ENCODE peak calls at places on chromosomes 16 and 17, in ten cellular contexts. One of them, this sample, is unnamed.
A peak's percentile ranks its signal among the peaks of the same experiment; 100 is the strongest.

GRCh38 chr17:9971991-9972390 is 66.9 kb upstream of the RCVRN start:
- DNase-seq in fibroblast of lung: peak; percentile 71
- DNase-seq in dorsolateral prefrontal cortex: peak; percentile 66
- DNase-seq in prostate gland: peak; percentile 63
- DNase-seq in kidney: no peak
- DNase-seq in HL-60: no peak
- DNase-seq in ascending aorta: no peak
- DNase-seq in GM23248: peak; percentile 71
- DNase-seq in CD8-positive, alpha-beta T cell: no peak
- DNase-seq in Karpas-422: no peak
- DNase-seq in this sample: no peak

GRCh38 chr17:73029941-73030340 is 62.5 kb downstream of the SLC39A11 start:
- DNase-seq in dorsolateral prefrontal cortex: no peak
- DNase-seq in prostate gland: no peak
- DNase-seq in kidney: no peak
- DNase-seq in HL-60: no peak
- DNase-seq in CD8-positive, alpha-beta T cell: no peak
- DNase-seq in ascending aorta: no peak
- DNase-seq in GM23248: no peak
- DNase-seq in fibroblast of lung: no peak
- DNase-seq in Karpas-422: no peak
- DNase-seq in this sample: no peak

GRCh38 chr16:81641403-81642106 is 137.5 kb upstream of the PLCG2 start:
- DNase-seq in CD8-positive, alpha-beta T cell: no peak
- DNase-seq in GM23248: no peak
- DNase-seq in ascending aorta: no peak
- DNase-seq in prostate gland: no peak
- DNase-seq in dorsolateral prefrontal cortex: peak; percentile 47
- DNase-seq in Karpas-422: no peak
- DNase-seq in kidney: no peak
- DNase-seq in fibroblast of lung: no peak
- DNase-seq in HL-60: no peak
- DNase-seq in this sample: no peak

GRCh38 chr17:62690168-62690897 is 62.9 kb downstream of the MRC2 start:
- DNase-seq in fibroblast of lung: no peak
- DNase-seq in Karpas-422: peak; percentile 60
- DNase-seq in HL-60: no peak
- DNase-seq in prostate gland: no peak
- DNase-seq in ascending aorta: no peak
- DNase-seq in dorsolateral prefrontal cortex: no peak
- DNase-seq in GM23248: no peak
- DNase-seq in kidney: no peak
- DNase-seq in CD8-positive, alpha-beta T cell: no peak
- DNase-seq in this sample: no peak

GRCh38 chr17:20035501-20035900 is 26.3 kb downstream of the SPECC1 start:
- DNase-seq in HL-60: no peak
- DNase-seq in dorsolateral prefrontal cortex: no peak
- DNase-seq in CD8-positive, alpha-beta T cell: no peak
- DNase-seq in ascending aorta: no peak
- DNase-seq in fibroblast of lung: no peak
- DNase-seq in kidney: no peak
- DNase-seq in Karpas-422: no peak
- DNase-seq in prostate gland: no peak
- DNase-seq in GM23248: no peak
- DNase-seq in this sample: no peak

GRCh38 chr17:66843606-66844005 is 8.7 kb downstream of the CACNG5 start:
- DNase-seq in ascending aorta: no peak
- DNase-seq in GM23248: no peak
- DNase-seq in Karpas-422: no peak
- DNase-seq in fibroblast of lung: no peak
- DNase-seq in dorsolateral prefrontal cortex: no peak
- DNase-seq in kidney: no peak
- DNase-seq in CD8-positive, alpha-beta T cell: no peak
- DNase-seq in prostate gland: no peak
- DNase-seq in HL-60: no peak
- DNase-seq in this sample: no peak

GRCh38 chr16:55207679-55208294 is 116.2 kb upstream of the IRX6 start:
- DNase-seq in dorsolateral prefrontal cortex: no peak
- DNase-seq in HL-60: no peak
- DNase-seq in Karpas-422: no peak
- DNase-seq in ascending aorta: no peak
- DNase-seq in kidney: no peak
- DNase-seq in fibroblast of lung: no peak
- DNase-seq in GM23248: no peak
- DNase-seq in CD8-positive, alpha-beta T cell: no peak
- DNase-seq in prostate gland: no peak
- DNase-seq in this sample: no peak

GRCh38 chr17:7560172-7561027 is 1.3 kb upstream of the SENP3 start:
- DNase-seq in kidney: peak; percentile 83
- DNase-seq in prostate gland: peak; percentile 48
- DNase-seq in GM23248: peak; percentile 85
- DNase-seq in HL-60: peak; percentile 67
- DNase-seq in Karpas-422: peak; percentile 88
- DNase-seq in CD8-positive, alpha-beta T cell: peak; percentile 55
- DNase-seq in ascending aorta: no peak
- DNase-seq in fibroblast of lung: peak; percentile 50
- DNase-seq in dorsolateral prefrontal cortex: peak; percentile 45
- DNase-seq in this sample: no peak

DNA sequence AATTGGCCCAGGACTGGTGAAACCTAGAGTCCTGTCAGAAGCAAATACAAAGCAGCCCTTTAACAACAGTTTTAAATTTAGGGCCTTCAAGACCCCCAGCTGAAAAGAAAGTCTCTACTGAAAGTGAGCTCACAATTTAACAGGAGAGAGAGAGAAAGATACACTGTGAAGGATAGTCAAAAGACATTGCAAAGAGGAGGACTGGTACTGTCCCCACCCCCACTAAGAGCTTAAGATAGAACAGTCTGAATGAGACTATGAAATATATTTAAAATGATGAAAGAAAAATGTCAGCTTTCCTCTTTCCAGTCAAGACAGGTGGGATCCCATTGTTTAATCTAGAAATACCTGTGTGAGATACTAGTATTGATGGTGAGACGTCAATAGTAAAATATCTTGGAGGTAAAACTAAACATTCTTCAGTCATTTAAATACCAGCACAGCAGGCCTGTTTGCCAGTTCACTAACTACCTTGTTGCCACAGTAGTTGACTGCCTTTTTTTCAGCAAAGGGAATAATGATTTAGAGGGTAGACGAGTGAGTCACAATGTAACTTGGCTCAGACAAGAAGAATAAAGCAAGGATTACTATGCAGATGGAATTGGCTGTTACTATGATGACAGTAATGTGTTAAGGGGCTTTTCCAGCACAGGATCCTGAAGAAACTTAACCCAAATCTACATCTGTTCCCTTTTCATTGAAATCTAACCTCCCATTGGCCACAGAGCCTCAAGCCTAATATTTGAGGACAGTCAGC is 47.2 kb upstream of the RASL10B start:
- DNase-seq in kidney: no peak
- DNase-seq in GM23248: peak; percentile 62
- DNase-seq in prostate gland: no peak
- DNase-seq in HL-60: no peak
- DNase-seq in fibroblast of lung: peak; percentile 25
- DNase-seq in CD8-positive, alpha-beta T cell: no peak
- DNase-seq in dorsolateral prefrontal cortex: no peak
- DNase-seq in ascending aorta: no peak
- DNase-seq in Karpas-422: no peak
- DNase-seq in this sample: no peak
- H3K27ac ChIP-seq in kidney: no peak overlapping the region
- H3K27ac ChIP-seq in GM23248: no peak overlapping the region
- H3K27ac ChIP-seq in prostate gland: no peak overlapping the region
- H3K27ac ChIP-seq in HL-60: no peak overlapping the region
- H3K27ac ChIP-seq in fibroblast of lung: no peak overlapping the region
- H3K27ac ChIP-seq in CD8-positive, alpha-beta T cell: no peak overlapping the region
- H3K27ac ChIP-seq in dorsolateral prefrontal cortex: no peak overlapping the region
- H3K27ac ChIP-seq in ascending aorta: no peak overlapping the region
- H3K27ac ChIP-seq in Karpas-422: no peak overlapping the region
- H3K27ac ChIP-seq in this sample: no peak overlapping the region

DNA sequence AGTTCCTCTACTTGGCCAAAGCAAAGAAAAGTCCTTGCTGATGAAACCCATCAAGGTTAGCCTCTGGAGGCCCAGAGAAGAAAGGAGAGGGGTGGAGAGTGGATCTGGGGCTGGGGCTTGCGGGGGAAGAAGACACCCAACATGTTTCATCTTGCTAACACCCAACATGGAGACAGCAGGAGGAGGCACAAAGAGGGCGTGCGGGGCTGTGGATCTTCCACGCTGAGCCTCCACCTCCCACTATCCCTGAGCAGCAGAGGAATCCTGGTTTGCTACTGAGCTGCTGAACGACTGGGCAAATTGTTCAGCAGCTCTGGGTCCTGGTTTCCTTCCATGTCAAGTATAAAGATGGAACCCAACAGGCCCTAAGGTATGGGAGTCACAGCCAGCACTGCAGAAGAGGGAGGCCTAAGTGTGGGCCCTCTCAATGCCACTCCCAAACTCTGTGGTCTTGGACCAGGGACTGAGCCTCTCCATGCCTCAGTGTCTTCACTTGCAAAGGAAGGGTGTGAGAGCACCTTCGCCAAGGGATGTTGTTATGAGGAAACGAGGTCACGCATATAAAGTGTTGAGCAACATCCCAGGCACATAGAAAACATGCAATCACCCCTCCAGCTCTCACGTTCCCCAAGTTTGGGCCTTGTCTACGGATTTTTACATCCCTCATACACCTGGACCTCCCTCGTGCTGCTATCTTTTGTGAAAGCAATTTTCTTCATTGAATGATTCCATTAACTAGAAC is 122.5 kb downstream of the XYLT1 start:
- DNase-seq in ascending aorta: no peak
- DNase-seq in CD8-positive, alpha-beta T cell: no peak
- DNase-seq in fibroblast of lung: no peak
- DNase-seq in kidney: no peak
- DNase-seq in Karpas-422: no peak
- DNase-seq in dorsolateral prefrontal cortex: no peak
- DNase-seq in prostate gland: no peak
- DNase-seq in GM23248: no peak
- DNase-seq in HL-60: peak; percentile 73
- DNase-seq in this sample: no peak
- H3K27ac ChIP-seq in ascending aorta: no peak overlapping the region
- H3K27ac ChIP-seq in CD8-positive, alpha-beta T cell: no peak overlapping the region
- H3K27ac ChIP-seq in fibroblast of lung: no peak overlapping the region
- H3K27ac ChIP-seq in kidney: no peak overlapping the region
- H3K27ac ChIP-seq in Karpas-422: no peak overlapping the region
- H3K27ac ChIP-seq in dorsolateral prefrontal cortex: no peak overlapping the region
- H3K27ac ChIP-seq in prostate gland: no peak overlapping the region
- H3K27ac ChIP-seq in GM23248: no peak overlapping the region
- H3K27ac ChIP-seq in HL-60: peak overlapping the region; percentile 87
- H3K27ac ChIP-seq in this sample: no peak overlapping the region

GRCh38 chr16:66959645-66960177 is 1.4 kb upstream of the CES3 start:
- DNase-seq in Karpas-422: no peak
- DNase-seq in kidney: no peak
- DNase-seq in GM23248: no peak
- DNase-seq in ascending aorta: no peak
- DNase-seq in dorsolateral prefrontal cortex: peak; percentile 75
- DNase-seq in CD8-positive, alpha-beta T cell: no peak
- DNase-seq in fibroblast of lung: no peak
- DNase-seq in HL-60: peak; percentile 79
- DNase-seq in prostate gland: no peak
- DNase-seq in this sample: no peak
- H3K27ac ChIP-seq in Karpas-422: no peak overlapping the region
- H3K27ac ChIP-seq in kidney: no peak overlapping the region
- H3K27ac ChIP-seq in GM23248: no peak overlapping the region
- H3K27ac ChIP-seq in ascending aorta: no peak overlapping the region
- H3K27ac ChIP-seq in dorsolateral prefrontal cortex: peak overlapping the region; percentile 36
- H3K27ac ChIP-seq in CD8-positive, alpha-beta T cell: no peak overlapping the region
- H3K27ac ChIP-seq in fibroblast of lung: no peak overlapping the region
- H3K27ac ChIP-seq in HL-60: no peak overlapping the region
- H3K27ac ChIP-seq in prostate gland: no peak overlapping the region
- H3K27ac ChIP-seq in this sample: no peak overlapping the region

GRCh38 chr16:88742896-88743605 is 36.7 kb downstream of the CTU2 start:
- DNase-seq in GM23248: no peak
- DNase-seq in fibroblast of lung: no peak
- DNase-seq in Karpas-422: no peak
- DNase-seq in kidney: no peak
- DNase-seq in HL-60: no peak
- DNase-seq in dorsolateral prefrontal cortex: no peak
- DNase-seq in prostate gland: no peak
- DNase-seq in CD8-positive, alpha-beta T cell: no peak
- DNase-seq in ascending aorta: no peak
- DNase-seq in this sample: no peak

GRCh38 chr16:88744520-88744835 is 38.2 kb downstream of the CTU2 start:
- DNase-seq in GM23248: no peak
- DNase-seq in dorsolateral prefrontal cortex: no peak
- DNase-seq in CD8-positive, alpha-beta T cell: no peak
- DNase-seq in HL-60: no peak
- DNase-seq in kidney: no peak
- DNase-seq in ascending aorta: no peak
- DNase-seq in fibroblast of lung: no peak
- DNase-seq in Karpas-422: no peak
- DNase-seq in prostate gland: no peak
- DNase-seq in this sample: no peak

GRCh38 chr16:88744839-88745521 is 38.7 kb downstream of the CTU2 start:
- DNase-seq in ascending aorta: no peak
- DNase-seq in fibroblast of lung: no peak
- DNase-seq in Karpas-422: no peak
- DNase-seq in HL-60: no peak
- DNase-seq in prostate gland: no peak
- DNase-seq in kidney: no peak
- DNase-seq in CD8-positive, alpha-beta T cell: no peak
- DNase-seq in GM23248: no peak
- DNase-seq in dorsolateral prefrontal cortex: no peak
- DNase-seq in this sample: no peak

GRCh38 chr16:88741368-88741767 is 35.1 kb downstream of the CTU2 start:
- DNase-seq in kidney: no peak
- DNase-seq in CD8-positive, alpha-beta T cell: no peak
- DNase-seq in prostate gland: no peak
- DNase-seq in GM23248: no peak
- DNase-seq in HL-60: no peak
- DNase-seq in fibroblast of lung: no peak
- DNase-seq in Karpas-422: no peak
- DNase-seq in ascending aorta: no peak
- DNase-seq in dorsolateral prefrontal cortex: no peak
- DNase-seq in this sample: no peak

DNA sequence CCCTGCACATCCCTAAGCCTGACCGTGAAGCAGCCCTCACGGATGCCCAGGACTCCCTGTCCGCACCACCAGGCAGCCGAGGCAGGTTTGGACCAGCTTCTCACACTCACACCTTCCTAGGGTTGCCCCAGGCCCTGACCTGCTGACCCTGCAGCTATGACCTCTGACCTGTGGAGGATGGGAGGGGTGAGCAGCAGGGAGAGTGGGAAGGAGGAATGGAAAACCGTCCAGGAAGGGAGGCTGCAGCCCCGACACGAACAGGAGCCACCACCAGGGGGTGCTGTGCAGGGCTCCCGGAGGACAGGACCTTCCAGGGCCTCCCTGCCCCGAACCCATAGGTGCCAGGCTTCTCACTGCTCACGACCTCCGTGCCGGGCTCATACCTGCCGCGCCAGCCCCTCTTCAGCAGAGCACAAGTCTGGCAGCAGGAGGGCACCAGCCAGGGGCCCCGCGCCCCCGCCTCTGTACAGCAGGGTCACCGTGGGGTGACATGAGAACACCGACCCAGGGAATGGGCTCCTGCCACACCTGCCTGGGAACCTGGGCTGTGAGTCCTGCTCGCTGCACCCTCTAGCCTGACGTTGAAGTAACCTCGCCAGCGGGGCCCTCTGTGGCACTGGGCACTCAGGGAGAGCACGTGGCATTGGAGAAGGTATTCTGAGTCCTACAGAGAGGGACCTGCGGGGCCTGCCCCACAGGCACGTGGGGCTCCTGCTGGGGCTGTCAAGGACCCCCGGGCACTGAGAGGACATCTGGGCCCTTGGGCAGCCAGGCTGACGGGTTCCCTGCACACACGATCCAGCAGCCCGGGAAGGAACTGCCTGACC is 37.6 kb downstream of the CTU2 start:
- DNase-seq in Karpas-422: peak; percentile 88
- DNase-seq in CD8-positive, alpha-beta T cell: peak; percentile 83
- DNase-seq in fibroblast of lung: peak; percentile 71
- DNase-seq in ascending aorta: no peak
- DNase-seq in kidney: no peak
- DNase-seq in prostate gland: peak; percentile 73
- DNase-seq in dorsolateral prefrontal cortex: peak; percentile 60
- DNase-seq in GM23248: peak; percentile 78
- DNase-seq in HL-60: peak; percentile 23
- DNase-seq in this sample: peak; percentile 35
- H3K27ac ChIP-seq in Karpas-422: no peak overlapping the region
- H3K27ac ChIP-seq in CD8-positive, alpha-beta T cell: no peak overlapping the region
- H3K27ac ChIP-seq in fibroblast of lung: no peak overlapping the region
- H3K27ac ChIP-seq in ascending aorta: no peak overlapping the region
- H3K27ac ChIP-seq in kidney: no peak overlapping the region
- H3K27ac ChIP-seq in prostate gland: no peak overlapping the region
- H3K27ac ChIP-seq in dorsolateral prefrontal cortex: no peak overlapping the region
- H3K27ac ChIP-seq in GM23248: no peak overlapping the region
- H3K27ac ChIP-seq in HL-60: no peak overlapping the region
- H3K27ac ChIP-seq in this sample: no peak overlapping the region